ENCODE peak calls at places on chromosomes 1 and 21, in eight cellular contexts. A is tibial artery; K is IMR-90; F is astrocyte; P is bronchial epithelial cell; Q is RWPE2; D is CD8-positive, alpha-beta T cell; S is fibroblast of lung. J is an unnamed sample. For H3K36me3, the result is how much of the 10 kb centered on the place peaks cover.

GRCh38 chr1:51264470-51264869 is 28.4 kb downstream of the RNF11 start:
- DNase-seq in A (no peak), K (peak), F (peak), P (peak), Q (no peak), D (no peak), S (peak), J (no peak)

GRCh38 chr1:22507582-22507981 is 55.7 kb upstream of the EPHA8 start:
- DNase-seq in A (no peak), K (no peak), F (no peak), P (no peak), Q (no peak), D (no peak), S (no peak), J (no peak)

GRCh38 chr1:52511439-52511838 is 41.5 kb downstream of the TUT4 start:
- DNase-seq in A (no peak), K (no peak), F (no peak), P (no peak), Q (no peak), D (no peak), S (no peak), J (no peak)

GRCh38 chr21:34520769-34521508 is 8.9 kb upstream of the KCNE1 start:
- DNase-seq in A (no peak), K (no peak), F (no peak), P (no peak), Q (no peak), D (no peak), S (no peak), J (no peak)

GRCh38 chr1:26297791-26298124 is 8.7 kb downstream of the UBXN11 start:
- DNase-seq in A (peak), K (no peak), F (no peak), P (no peak), Q (no peak), D (no peak), S (no peak), J (no peak)

GRCh38 chr1:227560393-227560792 is 3.0 kb upstream of the ZNF678 start:
- DNase-seq in A (no peak), K (no peak), F (no peak), P (no peak), Q (no peak), D (no peak), S (no peak), J (no peak)

GRCh38 chr1:43039228-43040055 is 80.8 kb upstream of the SLC2A1 start:
- DNase-seq in A (no peak), K (no peak), F (no peak), P (no peak), Q (no peak), D (no peak), S (no peak), J (no peak)

GRCh38 chr1:73097917-73098316 is 815.6 kb upstream of the NEGR1 start:
- DNase-seq in A (no peak), K (no peak), F (no peak), P (no peak), Q (no peak), D (no peak), S (no peak), J (no peak)

GRCh38 chr1:50531027-50531426 is 107.8 kb upstream of the DMRTA2 start:
- DNase-seq in A (no peak), K (peak), F (no peak), P (no peak), Q (no peak), D (no peak), S (no peak), J (no peak)

GRCh38 chr1:164588388-164589341 is 29.7 kb downstream of the PBX1 start:
- DNase-seq in A (peak), K (peak), F (peak), P (no peak), Q (no peak), D (no peak), S (peak), J (peak)

GRCh38 chr1:212035835-212036605 is 472 bp downstream of the DTL start:
- DNase-seq in A (no peak), K (no peak), F (no peak), P (no peak), Q (no peak), D (no peak), S (no peak), J (no peak)

DNA sequence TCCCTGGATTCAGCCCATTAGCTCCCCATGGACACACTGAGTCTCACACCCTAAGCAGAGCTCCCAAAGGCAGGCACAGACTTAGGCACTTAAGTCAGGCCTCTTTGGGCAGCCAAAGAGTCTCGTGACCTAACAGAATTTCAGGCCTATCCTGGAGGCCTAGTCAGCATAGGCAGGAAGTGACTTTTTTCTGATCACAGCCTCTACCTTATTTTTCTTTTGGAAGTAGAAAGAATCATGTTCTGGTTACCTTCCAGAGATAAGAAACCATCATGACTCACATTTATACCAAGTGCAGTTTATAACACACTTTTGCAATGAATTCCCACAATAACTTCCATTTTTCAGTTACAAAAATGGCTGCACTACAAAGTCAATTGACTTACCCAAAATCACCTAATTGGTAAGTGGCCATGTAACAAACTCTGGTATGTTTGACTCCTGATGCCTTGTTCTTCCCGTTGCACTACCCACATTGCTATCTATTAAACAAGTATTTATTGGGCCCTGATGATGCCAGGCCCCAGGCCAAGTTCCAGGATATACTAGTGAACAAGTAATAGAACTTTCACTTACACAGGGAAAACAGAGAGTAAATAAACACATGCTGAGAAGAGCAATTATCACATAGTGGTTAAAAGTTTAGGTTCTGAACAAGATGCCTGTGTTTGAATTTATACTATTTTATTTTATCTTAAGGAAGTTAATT is 74.3 kb downstream of the SH3GLB1 start:
- DNase-seq in A (no peak), K (peak), F (peak), P (peak), Q (no peak), D (no peak), S (peak), J (no peak)
- H3K4me3 ChIP-seq in A (no peak), K (no peak), F (no peak), P (no peak), Q (no peak), D (no peak), S (no peak), J (no peak)

GRCh38 chr21:36396971-36397370 is 11.8 kb downstream of the CHAF1B start:
- DNase-seq in A (peak), K (no peak), F (no peak), P (no peak), Q (no peak), D (no peak), S (no peak), J (no peak)

GRCh38 chr21:36397606-36398005 is 12.4 kb downstream of the CHAF1B start:
- DNase-seq in A (peak), K (no peak), F (no peak), P (no peak), Q (no peak), D (no peak), S (no peak), J (no peak)

GRCh38 chr21:36395353-36396111 is 10.3 kb downstream of the CHAF1B start:
- DNase-seq in A (peak), K (no peak), F (no peak), P (no peak), Q (no peak), D (no peak), S (no peak), J (no peak)

GRCh38 chr21:36400719-36401118 is 15.5 kb downstream of the CHAF1B start:
- DNase-seq in A (peak), K (no peak), F (no peak), P (no peak), Q (no peak), D (no peak), S (no peak), J (no peak)

DNA sequence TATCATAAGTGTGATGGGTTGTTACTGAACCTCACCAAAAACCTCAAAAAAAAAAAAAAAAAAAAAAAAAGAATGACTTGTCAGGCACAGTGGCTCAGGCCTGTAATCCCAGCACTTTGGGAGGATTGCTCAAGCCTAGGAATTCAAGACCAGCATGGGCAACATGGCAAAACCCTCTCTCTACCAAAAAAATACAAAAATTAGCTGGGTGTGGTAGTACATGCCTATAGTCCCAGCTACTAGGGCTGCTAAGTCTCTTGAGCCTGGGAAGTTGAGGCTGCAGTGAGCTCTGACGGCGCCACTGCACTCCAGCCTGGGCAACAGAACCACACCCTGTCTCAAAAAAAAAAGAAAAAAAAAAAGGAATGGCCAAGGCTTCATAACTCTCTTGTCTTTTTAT is 11.1 kb downstream of the CHAF1B start:
- DNase-seq in A (no peak), K (no peak), F (no peak), P (no peak), Q (no peak), D (no peak), S (no peak), J (no peak)
- H3K36me3 ChIP-seq in A (under half), K (under half), F (under half), P (under half), Q (half or more), D (under half), S (under half), J (under half)

DNA sequence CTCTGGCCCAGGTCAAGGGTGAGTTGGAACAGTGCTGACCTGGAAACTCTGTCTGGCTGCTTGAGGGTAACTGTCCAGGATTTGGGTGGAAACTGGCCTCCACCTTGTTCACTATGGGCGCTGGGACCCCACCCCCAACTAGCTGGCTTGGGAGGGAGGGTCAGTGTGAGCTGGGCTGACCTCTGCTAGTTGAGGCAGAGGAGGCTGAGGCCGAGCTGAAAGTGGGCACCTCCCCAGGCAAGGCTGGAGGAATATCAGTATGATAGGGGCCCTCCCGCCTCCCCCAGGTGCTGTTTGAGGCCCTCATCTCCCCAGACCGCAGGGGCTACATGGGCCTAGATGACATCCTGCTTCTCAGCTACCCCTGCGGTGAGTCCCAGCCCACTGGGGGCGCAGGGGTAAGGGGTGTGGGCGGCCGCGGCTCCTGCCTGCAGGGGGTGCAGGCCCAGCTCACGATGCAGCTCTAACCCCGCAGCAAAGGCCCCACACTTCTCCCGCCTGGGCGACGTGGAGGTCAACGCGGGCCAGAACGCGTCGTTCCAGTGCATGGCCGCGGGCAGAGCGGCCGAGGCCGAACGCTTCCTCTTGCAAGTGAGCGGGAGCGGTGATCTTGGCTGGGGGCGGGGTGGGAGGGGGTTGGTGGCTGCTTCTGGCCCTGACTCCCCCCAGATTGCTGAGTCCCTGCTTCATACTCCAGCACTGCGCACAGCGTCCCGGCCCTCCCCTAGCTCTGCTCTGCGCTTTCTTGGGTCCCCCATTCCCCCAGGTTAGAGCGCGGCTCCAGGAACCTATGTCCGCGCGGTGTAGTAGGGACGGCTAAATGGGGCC is 22.9 kb downstream of the PTPRU start:
- DNase-seq in A (peak), K (no peak), F (no peak), P (no peak), Q (no peak), D (no peak), S (no peak), J (no peak)
- H3K4me3 ChIP-seq in A (peak), K (peak), F (peak), P (peak), Q (peak), D (no peak), S (peak), J (peak)

GRCh38 chr1:29870621-29871020 is 634.3 kb downstream of the PTPRU start:
- DNase-seq in A (no peak), K (no peak), F (no peak), P (no peak), Q (no peak), D (no peak), S (no peak), J (no peak)

GRCh38 chr1:29868944-29869343 is 632.6 kb downstream of the PTPRU start:
- DNase-seq in A (no peak), K (no peak), F (no peak), P (no peak), Q (no peak), D (no peak), S (no peak), J (no peak)

GRCh38 chr1:29865051-29865450 is 628.7 kb downstream of the PTPRU start:
- DNase-seq in A (no peak), K (no peak), F (no peak), P (no peak), Q (no peak), D (no peak), S (no peak), J (no peak)

GRCh38 chr1:29864431-29865022 is 628.2 kb downstream of the PTPRU start:
- DNase-seq in A (no peak), K (no peak), F (no peak), P (no peak), Q (no peak), D (no peak), S (no peak), J (no peak)

DNA sequence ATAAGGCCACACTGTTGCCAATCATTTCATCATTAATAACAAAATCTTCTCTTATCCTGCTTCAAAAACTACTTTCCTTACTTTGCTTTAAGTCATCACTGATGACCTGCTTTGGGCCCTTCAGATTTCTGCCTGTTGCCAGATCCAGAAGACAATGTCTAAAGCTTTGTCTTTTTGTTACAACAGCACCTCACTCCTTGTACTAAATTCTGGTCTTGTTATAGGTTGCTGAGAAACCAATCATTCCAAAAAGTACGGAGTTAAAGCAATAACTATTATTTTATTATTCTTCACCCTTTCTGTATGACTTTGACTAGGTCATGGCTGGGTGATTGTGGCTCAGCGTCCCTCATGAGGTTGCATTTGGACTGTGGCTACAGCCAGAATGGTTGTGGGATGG is 633.5 kb downstream of the PTPRU start:
- DNase-seq in A (no peak), K (no peak), F (no peak), P (no peak), Q (no peak), D (no peak), S (no peak), J (no peak)
- H3K36me3 ChIP-seq in A (under half), K (under half), F (under half), P (under half), Q (under half), D (under half), S (under half), J (under half)

DNA sequence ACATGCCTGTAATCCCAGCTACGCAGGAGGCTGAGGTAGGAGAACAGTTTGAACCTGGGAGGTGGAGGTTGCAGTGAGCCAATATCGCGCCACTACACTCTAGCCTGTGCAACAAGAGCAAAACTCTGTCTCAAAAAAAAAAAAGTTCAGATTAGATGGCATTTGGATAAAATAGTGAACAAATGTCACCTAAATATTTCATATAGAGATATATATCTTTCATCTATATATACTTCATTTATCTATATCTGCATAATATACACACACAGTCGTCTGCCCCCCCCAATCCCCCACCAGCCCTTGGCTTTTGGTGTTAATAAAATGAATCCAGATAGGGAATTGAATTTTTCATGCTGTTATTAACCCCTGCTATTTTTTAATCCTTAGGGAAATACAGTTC is 5.0 kb downstream of the PPP1R15B start:
- DNase-seq in A (no peak), K (no peak), F (no peak), P (no peak), Q (no peak), D (no peak), S (no peak), J (no peak)
- H3K4me3 ChIP-seq in A (peak), K (peak), F (peak), P (peak), Q (peak), D (peak), S (peak), J (peak)

GRCh38 chr1:155961937-155962336 is 16.4 kb downstream of the ARHGEF2 start:
- DNase-seq in A (peak), K (peak), F (peak), P (peak), Q (peak), D (no peak), S (peak), J (peak)
- H3K36me3 ChIP-seq in A (half or more), K (half or more), F (half or more), P (half or more), Q (half or more), D (half or more), S (half or more), J (under half)

GRCh38 chr1:76105269-76105850 is 30.8 kb downstream of the ST6GALNAC3 start:
- DNase-seq in A (no peak), K (no peak), F (no peak), P (no peak), Q (no peak), D (no peak), S (no peak), J (no peak)

GRCh38 chr1:76109404-76109803 is 34.9 kb downstream of the ST6GALNAC3 start:
- DNase-seq in A (no peak), K (no peak), F (no peak), P (no peak), Q (no peak), D (no peak), S (no peak), J (no peak)

GRCh38 chr1:76106251-76106650 is 31.7 kb downstream of the ST6GALNAC3 start:
- DNase-seq in A (no peak), K (no peak), F (no peak), P (no peak), Q (no peak), D (no peak), S (no peak), J (no peak)

GRCh38 chr1:76109901-76110560 is 35.5 kb downstream of the ST6GALNAC3 start:
- DNase-seq in A (no peak), K (no peak), F (no peak), P (no peak), Q (no peak), D (no peak), S (no peak), J (no peak)

DNA sequence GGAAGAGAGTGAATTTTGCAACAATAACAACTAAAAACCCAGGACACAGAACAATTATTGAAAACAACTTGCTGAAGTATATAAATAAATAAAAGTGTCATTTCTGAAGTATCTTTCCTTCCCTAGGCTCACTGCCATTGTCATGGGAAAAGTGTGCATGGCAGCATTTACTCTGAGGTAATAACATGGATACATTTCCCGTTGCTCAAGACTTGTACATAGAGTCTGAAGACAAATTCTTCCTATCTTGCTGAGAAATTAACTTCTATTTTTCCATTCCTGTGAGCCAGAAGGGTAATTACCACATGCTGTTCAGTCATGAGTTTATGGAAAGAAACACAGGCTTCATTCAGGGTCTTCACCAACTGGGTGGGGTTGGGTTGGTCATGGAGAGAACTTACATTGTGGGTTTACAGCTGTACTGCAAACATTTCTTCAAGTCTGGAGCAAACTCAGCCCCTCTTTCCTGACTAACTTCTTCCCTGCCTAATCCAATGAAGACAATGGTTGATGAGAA is 32.2 kb downstream of the ST6GALNAC3 start:
- DNase-seq in A (no peak), K (no peak), F (no peak), P (no peak), Q (no peak), D (no peak), S (no peak), J (no peak)
- H3K4me3 ChIP-seq in A (no peak), K (no peak), F (no peak), P (no peak), Q (no peak), D (no peak), S (no peak), J (no peak)

DNA sequence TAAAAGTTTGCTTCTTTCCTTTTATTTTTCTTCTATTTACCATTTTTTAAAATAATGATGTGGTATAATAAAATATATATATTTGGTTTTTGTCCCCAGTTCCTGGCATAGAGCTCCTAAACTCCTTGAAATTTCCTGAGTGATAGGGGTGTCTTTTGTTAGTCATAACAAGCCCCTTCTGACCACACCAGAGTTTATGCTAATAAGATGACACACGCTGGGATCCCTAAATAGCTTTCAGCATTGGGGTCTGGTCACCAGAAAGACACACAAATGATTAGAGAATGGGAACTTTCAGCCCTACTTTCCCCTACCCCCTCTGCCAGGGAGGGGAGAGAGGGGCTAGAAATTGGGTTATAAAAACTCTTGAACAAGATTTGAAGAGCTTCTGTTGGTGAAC is 56.2 kb downstream of the COL24A1 start:
- DNase-seq in A (no peak), K (no peak), F (no peak), P (no peak), Q (no peak), D (no peak), S (no peak), J (no peak)
- H3K36me3 ChIP-seq in A (under half), K (under half), F (under half), P (under half), Q (under half), D (under half), S (under half), J (under half)

GRCh38 chr1:39871796-39872195 is 11.5 kb downstream of the TRIT1 start:
- DNase-seq in A (no peak), K (no peak), F (no peak), P (no peak), Q (no peak), D (no peak), S (no peak), J (no peak)
- H3K4me3 ChIP-seq in A (no peak), K (no peak), F (no peak), P (no peak), Q (no peak), D (no peak), S (no peak), J (no peak)